ENCODE peak calls at places on chromosomes 7 and 10, in four cellular contexts. One of them, this sample, is unnamed.
A peak's percentile ranks its signal among the peaks of the same experiment; 100 is the strongest.

GRCh38 chr10:80204193-80204714 is 1.1 kb downstream of the ANXA11 start:
- DNase-seq in transverse colon: peak; percentile 89
- DNase-seq in heart left ventricle: no peak
- DNase-seq in CD8-positive, alpha-beta T cell: no peak
- DNase-seq in this sample: peak; percentile 83

GRCh38 chr7:20507157-20507556 is 108.3 kb upstream of the ABCB5 start:
- DNase-seq in transverse colon: no peak
- DNase-seq in heart left ventricle: no peak
- DNase-seq in CD8-positive, alpha-beta T cell: no peak
- DNase-seq in this sample: no peak

GRCh38 chr7:79598351-79598750 is 144.9 kb upstream of the MAGI2 start:
- DNase-seq in transverse colon: no peak
- DNase-seq in heart left ventricle: no peak
- DNase-seq in CD8-positive, alpha-beta T cell: no peak
- DNase-seq in this sample: no peak

GRCh38 chr7:95871078-95871848 is 98.9 kb downstream of the DYNC1I1 start:
- DNase-seq in transverse colon: no peak
- DNase-seq in heart left ventricle: no peak
- DNase-seq in CD8-positive, alpha-beta T cell: no peak
- DNase-seq in this sample: peak; percentile 38

GRCh38 chr7:65247491-65247890 is 126.2 kb upstream of the ZNF92 start:
- DNase-seq in transverse colon: no peak
- DNase-seq in heart left ventricle: no peak
- DNase-seq in CD8-positive, alpha-beta T cell: no peak
- DNase-seq in this sample: no peak

GRCh38 chr10:2978111-2978510 is 89.2 kb upstream of the PFKP start:
- DNase-seq in transverse colon: no peak
- DNase-seq in heart left ventricle: no peak
- DNase-seq in CD8-positive, alpha-beta T cell: no peak
- DNase-seq in this sample: no peak

GRCh38 chr10:17227367-17228080 is 517 bp upstream of the VIM start:
- DNase-seq in transverse colon: no peak
- DNase-seq in heart left ventricle: no peak
- DNase-seq in CD8-positive, alpha-beta T cell: no peak
- DNase-seq in this sample: no peak

GRCh38 chr10:123249894-123250293 is 95.7 kb downstream of the BUB3 start:
- DNase-seq in transverse colon: no peak
- DNase-seq in heart left ventricle: no peak
- DNase-seq in CD8-positive, alpha-beta T cell: no peak
- DNase-seq in this sample: no peak

GRCh38 chr7:5681979-5682546 is 99.4 kb downstream of the RNF216 start:
- DNase-seq in transverse colon: no peak
- DNase-seq in heart left ventricle: no peak
- DNase-seq in CD8-positive, alpha-beta T cell: no peak
- DNase-seq in this sample: no peak

GRCh38 chr10:45058580-45058979 is 57.9 kb downstream of the ZNF22 start:
- DNase-seq in transverse colon: no peak
- DNase-seq in heart left ventricle: no peak
- DNase-seq in CD8-positive, alpha-beta T cell: no peak
- DNase-seq in this sample: no peak

GRCh38 chr10:103683851-103684250 is 171.5 kb downstream of the SH3PXD2A start:
- DNase-seq in transverse colon: no peak
- DNase-seq in heart left ventricle: no peak
- DNase-seq in CD8-positive, alpha-beta T cell: no peak
- DNase-seq in this sample: no peak

GRCh38 chr7:43148161-43148731 is 35.8 kb downstream of the HECW1 start:
- DNase-seq in transverse colon: no peak
- DNase-seq in heart left ventricle: no peak
- DNase-seq in CD8-positive, alpha-beta T cell: no peak
- DNase-seq in this sample: no peak

GRCh38 chr10:97611473-97611872 is 21.8 kb downstream of the MORN4 start:
- DNase-seq in transverse colon: no peak
- DNase-seq in heart left ventricle: no peak
- DNase-seq in CD8-positive, alpha-beta T cell: no peak
- DNase-seq in this sample: no peak

GRCh38 chr7:151411551-151411950 is 1.7 kb upstream of the WDR86 start:
- DNase-seq in transverse colon: no peak
- DNase-seq in heart left ventricle: no peak
- DNase-seq in CD8-positive, alpha-beta T cell: no peak
- DNase-seq in this sample: peak; percentile 12

GRCh38 chr10:99975942-99976809 is 33.6 kb downstream of the DNMBP start:
- DNase-seq in transverse colon: no peak
- DNase-seq in heart left ventricle: no peak
- DNase-seq in CD8-positive, alpha-beta T cell: no peak
- DNase-seq in this sample: no peak

GRCh38 chr7:93902777-93903423 is 3.5 kb upstream of the GNGT1 start:
- DNase-seq in transverse colon: no peak
- DNase-seq in heart left ventricle: no peak
- DNase-seq in CD8-positive, alpha-beta T cell: no peak
- DNase-seq in this sample: no peak

GRCh38 chr7:140402178-140402835 is 1.6 kb upstream of the RAB19 start:
- DNase-seq in transverse colon: no peak
- DNase-seq in heart left ventricle: no peak
- DNase-seq in CD8-positive, alpha-beta T cell: no peak
- DNase-seq in this sample: no peak

GRCh38 chr7:126569402-126569801 is 683.3 kb downstream of the GRM8 start:
- DNase-seq in transverse colon: no peak
- DNase-seq in heart left ventricle: no peak
- DNase-seq in CD8-positive, alpha-beta T cell: no peak
- DNase-seq in this sample: no peak

GRCh38 chr7:91240546-91240945 is 23.7 kb upstream of the FZD1 start:
- DNase-seq in transverse colon: no peak
- DNase-seq in heart left ventricle: no peak
- DNase-seq in CD8-positive, alpha-beta T cell: no peak
- DNase-seq in this sample: no peak

GRCh38 chr10:4196948-4197390 is 412.0 kb upstream of the KLF6 start:
- DNase-seq in transverse colon: no peak
- DNase-seq in heart left ventricle: no peak
- DNase-seq in CD8-positive, alpha-beta T cell: no peak
- DNase-seq in this sample: no peak

GRCh38 chr10:4127518-4128315 is 342.7 kb upstream of the KLF6 start:
- DNase-seq in transverse colon: peak; percentile 60
- DNase-seq in heart left ventricle: no peak
- DNase-seq in CD8-positive, alpha-beta T cell: no peak
- DNase-seq in this sample: peak; percentile 65

GRCh38 chr7:101244385-101245146 is at the start of gene FIS1:
- DNase-seq in transverse colon: peak; percentile 95
- DNase-seq in heart left ventricle: peak; percentile 95
- DNase-seq in CD8-positive, alpha-beta T cell: peak; percentile 92
- DNase-seq in this sample: peak; percentile 95

GRCh38 chr10:4022473-4022872 is 237.5 kb upstream of the KLF6 start:
- DNase-seq in transverse colon: no peak
- DNase-seq in heart left ventricle: no peak
- DNase-seq in CD8-positive, alpha-beta T cell: no peak
- DNase-seq in this sample: no peak

GRCh38 chr10:119829429-119829828 is 43.2 kb downstream of the MCMBP start:
- DNase-seq in transverse colon: no peak
- DNase-seq in heart left ventricle: no peak
- DNase-seq in CD8-positive, alpha-beta T cell: no peak
- DNase-seq in this sample: no peak

GRCh38 chr7:115274-115911 is 77.0 kb upstream of the FAM20C start:
- DNase-seq in transverse colon: no peak
- DNase-seq in heart left ventricle: no peak
- DNase-seq in CD8-positive, alpha-beta T cell: no peak
- DNase-seq in this sample: no peak

GRCh38 chr10:31723074-31723750 is 205.4 kb downstream of the ARHGAP12 start:
- DNase-seq in transverse colon: no peak
- DNase-seq in heart left ventricle: no peak
- DNase-seq in CD8-positive, alpha-beta T cell: no peak
- DNase-seq in this sample: no peak

GRCh38 chr7:7247658-7248057 is 65.3 kb downstream of the C1GALT1 start:
- DNase-seq in transverse colon: no peak
- DNase-seq in heart left ventricle: no peak
- DNase-seq in CD8-positive, alpha-beta T cell: no peak
- DNase-seq in this sample: no peak

GRCh38 chr7:139714163-139714901 is 63.5 kb downstream of the HIPK2 start:
- DNase-seq in transverse colon: peak; percentile 54
- DNase-seq in heart left ventricle: peak; percentile 69
- DNase-seq in CD8-positive, alpha-beta T cell: no peak
- DNase-seq in this sample: no peak

GRCh38 chr10:130575756-130576285 is 439.6 kb downstream of the GLRX3 start:
- DNase-seq in transverse colon: no peak
- DNase-seq in heart left ventricle: no peak
- DNase-seq in CD8-positive, alpha-beta T cell: no peak
- DNase-seq in this sample: no peak

GRCh38 chr10:104548090-104548489 is 93.0 kb upstream of the SORCS3 start:
- DNase-seq in transverse colon: no peak
- DNase-seq in heart left ventricle: no peak
- DNase-seq in CD8-positive, alpha-beta T cell: no peak
- DNase-seq in this sample: no peak

GRCh38 chr7:101952355-101953247 is 135.2 kb downstream of the CUX1 start:
- DNase-seq in transverse colon: no peak
- DNase-seq in heart left ventricle: no peak
- DNase-seq in CD8-positive, alpha-beta T cell: no peak
- DNase-seq in this sample: no peak

DNA sequence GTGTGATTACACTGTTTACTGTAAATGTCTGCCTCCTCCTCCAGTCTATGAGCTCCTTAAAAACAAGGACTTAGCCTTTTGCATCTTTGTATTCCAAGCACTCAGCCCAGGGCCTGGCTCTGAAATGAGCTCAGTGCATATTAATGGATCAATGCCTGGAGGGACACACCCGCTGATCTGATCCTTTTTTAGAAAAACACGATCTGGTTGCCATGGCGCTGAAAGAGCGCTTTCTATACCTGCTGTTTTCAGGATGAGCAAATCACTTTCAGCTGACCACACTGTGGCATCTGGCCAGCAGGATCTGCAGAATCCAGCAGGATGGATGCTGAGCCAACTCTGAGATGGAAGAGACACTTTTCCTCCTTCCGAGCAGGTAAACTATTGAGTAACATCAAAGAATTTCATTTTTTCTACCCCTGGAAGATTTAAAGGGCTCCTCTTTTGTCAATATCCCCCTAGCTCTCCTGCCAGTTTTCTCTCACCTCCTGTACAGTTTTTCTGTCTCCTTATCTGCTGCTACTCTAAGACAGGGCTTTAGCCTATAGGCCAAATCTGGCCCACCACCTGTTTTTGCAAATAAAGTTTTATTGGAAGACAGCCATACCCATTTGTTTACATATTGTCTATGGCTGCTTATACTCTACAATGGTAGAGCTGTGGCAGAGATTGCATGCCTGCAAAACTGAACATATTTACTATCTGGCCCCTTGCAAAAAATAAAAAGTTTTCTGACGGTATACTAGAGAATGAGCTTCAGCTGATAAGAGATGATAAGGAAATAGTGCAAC is 37.6 kb upstream of the GARS1 start:
- DNase-seq in transverse colon: no peak
- DNase-seq in heart left ventricle: no peak
- DNase-seq in CD8-positive, alpha-beta T cell: no peak
- DNase-seq in this sample: no peak
- H3K4me3 ChIP-seq in transverse colon: no peak overlapping the region
- H3K4me3 ChIP-seq in heart left ventricle: no peak overlapping the region
- H3K4me3 ChIP-seq in CD8-positive, alpha-beta T cell: no peak overlapping the region
- H3K4me3 ChIP-seq in this sample: no peak overlapping the region

GRCh38 chr7:28573059-28573553 is 160.8 kb downstream of the CREB5 start:
- DNase-seq in transverse colon: peak; percentile 12
- DNase-seq in heart left ventricle: peak; percentile 55
- DNase-seq in CD8-positive, alpha-beta T cell: no peak
- DNase-seq in this sample: no peak

GRCh38 chr7:28571405-28571804 is 159.1 kb downstream of the CREB5 start:
- DNase-seq in transverse colon: no peak
- DNase-seq in heart left ventricle: no peak
- DNase-seq in CD8-positive, alpha-beta T cell: no peak
- DNase-seq in this sample: no peak

GRCh38 chr7:28572321-28573058 is 160.2 kb downstream of the CREB5 start:
- DNase-seq in transverse colon: no peak
- DNase-seq in heart left ventricle: no peak
- DNase-seq in CD8-positive, alpha-beta T cell: no peak
- DNase-seq in this sample: no peak

GRCh38 chr7:28570970-28571288 is 158.6 kb downstream of the CREB5 start:
- DNase-seq in transverse colon: no peak
- DNase-seq in heart left ventricle: no peak
- DNase-seq in CD8-positive, alpha-beta T cell: no peak
- DNase-seq in this sample: no peak

GRCh38 chr7:28570113-28570969 is 158.0 kb downstream of the CREB5 start:
- DNase-seq in transverse colon: no peak
- DNase-seq in heart left ventricle: no peak
- DNase-seq in CD8-positive, alpha-beta T cell: no peak
- DNase-seq in this sample: peak; percentile 44
- H3K4me1 ChIP-seq in transverse colon: peaks cover 7% of the 10 kb centered on the region
- H3K4me1 ChIP-seq in heart left ventricle: peaks cover 19% of the 10 kb centered on the region
- H3K4me1 ChIP-seq in CD8-positive, alpha-beta T cell: peaks cover 4% of the 10 kb centered on the region
- H3K4me1 ChIP-seq in this sample: no peaks in the 10 kb centered on the region

GRCh38 chr10:101839002-101839401 is 4.6 kb downstream of the KCNIP2 start:
- DNase-seq in transverse colon: no peak
- DNase-seq in heart left ventricle: no peak
- DNase-seq in CD8-positive, alpha-beta T cell: no peak
- DNase-seq in this sample: no peak

GRCh38 chr10:101838416-101838970 is 5.1 kb downstream of the KCNIP2 start:
- DNase-seq in transverse colon: no peak
- DNase-seq in heart left ventricle: no peak
- DNase-seq in CD8-positive, alpha-beta T cell: no peak
- DNase-seq in this sample: no peak

GRCh38 chr10:101840741-101841453 is 2.7 kb downstream of the KCNIP2 start:
- DNase-seq in transverse colon: peak; percentile 80
- DNase-seq in heart left ventricle: peak; percentile 83
- DNase-seq in CD8-positive, alpha-beta T cell: peak; percentile 64
- DNase-seq in this sample: peak; percentile 83

GRCh38 chr10:101840102-101840684 is 3.4 kb downstream of the KCNIP2 start:
- DNase-seq in transverse colon: no peak
- DNase-seq in heart left ventricle: no peak
- DNase-seq in CD8-positive, alpha-beta T cell: no peak
- DNase-seq in this sample: no peak

GRCh38 chr10:101839421-101840063 is 4.1 kb downstream of the KCNIP2 start:
- DNase-seq in transverse colon: peak; percentile 68
- DNase-seq in heart left ventricle: peak; percentile 58
- DNase-seq in CD8-positive, alpha-beta T cell: peak; percentile 51
- DNase-seq in this sample: peak; percentile 79
- H3K4me3 ChIP-seq in transverse colon: peak overlapping the region; percentile 48
- H3K4me3 ChIP-seq in heart left ventricle: peak overlapping the region; percentile 59
- H3K4me3 ChIP-seq in CD8-positive, alpha-beta T cell: peak overlapping the region; percentile 48
- H3K4me3 ChIP-seq in this sample: no peak overlapping the region

GRCh38 chr10:22648547-22648961 is 65.8 kb downstream of the PIP4K2A start:
- DNase-seq in transverse colon: no peak
- DNase-seq in heart left ventricle: no peak
- DNase-seq in CD8-positive, alpha-beta T cell: no peak
- DNase-seq in this sample: no peak
- H3K4me1 ChIP-seq in transverse colon: peaks cover 49% of the 10 kb centered on the region
- H3K4me1 ChIP-seq in heart left ventricle: peaks cover 62% of the 10 kb centered on the region
- H3K4me1 ChIP-seq in CD8-positive, alpha-beta T cell: peaks cover 98% of the 10 kb centered on the region
- H3K4me1 ChIP-seq in this sample: no peaks in the 10 kb centered on the region

GRCh38 chr10:106563384-106563783 is 601.1 kb downstream of the SORCS1 start:
- DNase-seq in transverse colon: no peak
- DNase-seq in heart left ventricle: no peak
- DNase-seq in CD8-positive, alpha-beta T cell: no peak
- DNase-seq in this sample: no peak
- H3K4me3 ChIP-seq in transverse colon: no peak overlapping the region
- H3K4me3 ChIP-seq in heart left ventricle: no peak overlapping the region
- H3K4me3 ChIP-seq in CD8-positive, alpha-beta T cell: no peak overlapping the region
- H3K4me3 ChIP-seq in this sample: no peak overlapping the region